ENCODE peak calls at places on chromosomes 12 and 14, in ten cellular contexts. Y is HepG2, R is uterus, L is Peyer's patch, Z is suprapubic skin, I is H54, E is sigmoid colon, V is spleen, N is gastrocnemius medialis, U is right lobe of liver. K is an unnamed sample.

GRCh38 chr14:89178802-89179201 is 238.2 kb downstream of the FOXN3 start:
- DNase-seq in N (no peak), U (no peak), V (no peak), R (no peak), I (no peak), L (no peak), Y (no peak), Z (no peak), E (no peak), K (no peak)

GRCh38 chr12:2397356-2398045 is 344.7 kb downstream of the CACNA1C start:
- DNase-seq in R (no peak), I (peak; percentile 84), Y (peak; percentile 11), U (no peak), E (no peak), Z (no peak), N (no peak), L (no peak), V (no peak), K (no peak)

GRCh38 chr12:21933656-21934055 is 7.6 kb downstream of the ABCC9 start:
- DNase-seq in Z (no peak), U (no peak), R (no peak), E (no peak), I (no peak), N (no peak), L (no peak), Y (no peak), V (no peak), K (no peak)

GRCh38 chr14:68405959-68406358 is 386.9 kb downstream of the ZFP36L1 start:
- DNase-seq in R (no peak), I (no peak), U (no peak), Y (no peak), V (no peak), L (no peak), Z (no peak), E (no peak), N (no peak), K (no peak)

GRCh38 chr12:49092086-49092815 is 2.4 kb downstream of the DHH start:
- DNase-seq in R (peak; percentile 66), Y (peak; percentile 51), N (no peak), U (peak; percentile 59), I (no peak), L (peak; percentile 44), E (no peak), V (peak; percentile 77), Z (no peak), K (peak; percentile 45)

GRCh38 chr12:24379038-24379437 is 429.6 kb upstream of the SOX5 start:
- DNase-seq in Z (no peak), V (no peak), N (no peak), R (no peak), E (no peak), L (no peak), U (no peak), I (no peak), Y (no peak), K (no peak)

GRCh38 chr12:121282072-121282742 is 14.3 kb downstream of the CAMKK2 start:
- DNase-seq in V (peak; percentile 14), U (peak; percentile 14), R (no peak), E (no peak), Y (no peak), Z (no peak), L (no peak), I (no peak), N (no peak), K (no peak)

GRCh38 chr12:93722179-93722578 is 45.0 kb downstream of the CRADD start:
- DNase-seq in I (no peak), Z (no peak), L (no peak), U (no peak), N (no peak), V (no peak), R (no peak), Y (no peak), E (no peak), K (no peak)

GRCh38 chr14:103317976-103318580 is 16.0 kb upstream of the EIF5 start:
- DNase-seq in U (no peak), V (no peak), L (no peak), E (no peak), Y (no peak), Z (no peak), N (no peak), R (no peak), I (no peak), K (no peak)

GRCh38 chr12:1915082-1915968 is 3.1 kb downstream of the CACNA2D4 start:
- DNase-seq in N (no peak), U (no peak), I (no peak), Y (no peak), Z (no peak), E (peak; percentile 48), L (peak; percentile 35), R (no peak), V (peak; percentile 71), K (peak; percentile 88)

GRCh38 chr14:22824711-22825359 is 4.9 kb upstream of the MRPL52 start:
- DNase-seq in U (no peak), Y (peak; percentile 85), N (no peak), I (peak; percentile 48), R (peak; percentile 81), Z (no peak), L (no peak), V (peak; percentile 72), E (peak; percentile 73), K (no peak)

GRCh38 chr12:68336754-68337343 is 4.7 kb upstream of the MDM1 start:
- DNase-seq in R (peak; percentile 37), Y (no peak), N (no peak), E (peak; percentile 76), L (no peak), V (no peak), I (no peak), U (no peak), Z (no peak), K (no peak)

GRCh38 chr12:130689408-130690405 is 26.4 kb downstream of the RIMBP2 start:
- DNase-seq in Y (no peak), Z (no peak), I (no peak), V (peak; percentile 57), L (no peak), R (no peak), U (no peak), E (no peak), N (no peak), K (no peak)

DNA sequence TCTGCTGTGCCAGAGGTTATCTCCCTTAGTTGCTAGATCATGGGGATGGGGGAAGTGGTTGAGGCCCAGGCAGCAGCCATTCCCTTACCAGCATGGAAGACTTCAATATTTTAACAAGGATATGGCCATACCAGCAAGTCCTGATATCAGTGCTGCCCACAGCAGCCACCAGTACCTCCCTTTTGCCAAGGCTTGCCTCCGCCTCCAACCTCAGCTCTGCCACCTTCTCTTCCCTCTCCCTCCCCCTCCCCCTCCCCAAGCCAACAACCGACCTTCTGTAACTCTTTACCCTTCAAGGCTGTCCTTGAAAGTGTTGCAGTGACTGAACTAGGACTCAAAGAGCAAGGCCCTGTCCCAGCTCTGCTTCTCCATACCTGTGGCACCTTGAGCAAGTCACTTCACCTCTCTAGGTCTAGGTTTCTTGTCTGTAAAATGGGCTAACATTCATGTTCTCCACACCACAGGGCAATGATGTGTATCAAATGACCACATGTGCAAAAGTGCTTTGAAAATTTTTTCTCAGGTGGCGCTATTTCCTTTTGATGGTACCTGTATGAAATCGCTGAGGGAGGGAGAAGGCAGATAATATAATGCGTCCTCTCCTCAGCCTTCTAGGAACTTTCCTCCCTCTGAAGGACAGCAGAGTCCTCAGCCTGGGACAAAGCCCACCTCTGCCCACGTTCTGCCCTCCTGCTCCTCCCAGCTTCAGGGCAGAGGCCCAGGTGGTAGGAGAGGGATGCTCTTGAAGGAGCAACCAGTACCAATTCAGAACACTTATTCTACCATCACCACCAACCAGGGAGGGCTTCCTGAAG is 14.7 kb downstream of the PLEKHG6 start:
- DNase-seq in L (no peak), I (no peak), U (no peak), V (no peak), Z (no peak), R (no peak), E (no peak), Y (no peak), N (no peak), K (no peak)
- TF ChIP-seq POLR2A in L (no peak), I (no peak), U (no peak), V (no peak), Z (no peak), R (no peak), E (no peak), Y (peak; percentile 22), N (no peak), K (no peak)

DNA sequence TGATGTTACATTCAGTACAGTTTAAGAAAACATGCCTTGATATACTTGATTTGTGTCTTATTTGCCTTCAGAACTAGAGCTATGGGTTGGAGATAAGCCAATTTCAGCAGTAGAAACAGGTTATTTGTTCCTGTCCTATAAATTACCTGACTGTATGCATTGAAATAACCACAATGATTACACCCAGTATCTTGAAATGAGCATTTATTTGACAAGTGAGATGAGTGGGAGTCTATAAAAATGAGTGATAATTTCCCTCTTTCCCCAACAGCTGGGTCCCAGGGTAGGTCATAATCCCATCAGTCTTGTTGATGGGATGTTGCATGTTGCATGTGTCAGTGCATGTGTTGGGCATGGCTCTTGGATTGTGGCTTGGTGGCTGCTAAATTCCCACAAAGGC is 3.7 kb downstream of the TAS2R42 start:
- DNase-seq in I (no peak), L (no peak), V (no peak), Z (no peak), N (no peak), E (no peak), Y (no peak), U (no peak), R (no peak), K (no peak)
- TF ChIP-seq POLR2A in I (no peak), L (no peak), V (no peak), Z (no peak), N (no peak), E (no peak), Y (no peak), U (no peak), R (no peak), K (no peak)

GRCh38 chr12:110403146-110403974 is at the start of gene ANAPC7:
- DNase-seq in L (peak; percentile 85), U (peak; percentile 92), N (peak; percentile 81), R (peak; percentile 89), Y (peak; percentile 85), Z (peak; percentile 95), E (peak; percentile 96), I (peak; percentile 69), V (peak; percentile 96), K (peak; percentile 93)

DNA sequence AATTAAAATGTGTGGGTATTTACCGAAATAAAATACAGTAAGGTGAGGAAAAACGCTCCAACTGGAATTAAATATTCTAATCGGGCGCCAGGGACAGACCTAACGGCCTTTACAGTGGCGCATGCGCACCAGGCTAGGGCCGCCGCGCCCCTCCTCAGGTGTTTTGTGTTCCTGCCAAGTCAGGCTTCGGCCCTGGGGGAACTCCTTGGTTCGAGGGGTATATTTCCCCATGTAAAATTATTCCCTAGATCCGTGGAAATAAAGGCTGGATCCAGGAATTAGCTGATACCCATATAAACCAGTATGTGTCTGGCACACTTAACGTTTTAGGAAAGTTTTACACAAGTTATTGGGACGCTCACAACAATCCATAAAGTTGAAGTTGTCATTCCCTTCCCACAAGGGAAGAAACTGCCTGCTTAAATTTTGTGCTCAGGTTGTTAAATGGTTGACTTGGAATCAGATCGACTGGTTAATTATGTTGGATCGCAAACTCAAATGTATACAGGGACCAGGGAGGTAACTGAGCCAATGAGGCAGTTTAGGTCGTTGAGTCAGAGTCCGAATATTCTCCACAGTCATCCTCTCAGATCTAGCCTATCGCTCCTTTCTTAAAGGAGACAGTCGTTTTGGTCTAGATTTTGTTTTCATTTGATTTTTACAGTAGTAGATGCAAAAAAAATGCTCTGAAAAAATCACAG is 617 bp upstream of the ANAPC7 start:
- DNase-seq in I (peak; percentile 35), L (peak; percentile 75), N (peak; percentile 34), R (peak; percentile 64), V (peak; percentile 93), U (peak; percentile 72), E (peak; percentile 82), Y (peak; percentile 68), Z (peak; percentile 75), K (peak; percentile 91)
- TF ChIP-seq POLR2A in I (no peak), L (no peak), N (no peak), R (no peak), V (no peak), U (no peak), E (no peak), Y (peak; percentile 46), Z (no peak), K (peak; percentile 10)

GRCh38 chr12:109093022-109093918 is at the start of gene ALKBH2:
- DNase-seq in R (peak; percentile 90), L (peak; percentile 92), U (peak; percentile 94), Z (peak; percentile 96), V (peak; percentile 99), Y (peak; percentile 85), N (peak; percentile 89), I (peak; percentile 89), E (peak; percentile 96), K (peak; percentile 95)
- TF ChIP-seq POLR2A in R (peak; percentile 49), L (peak; percentile 44), U (peak; percentile 77), Z (peak; percentile 34), V (no peak), Y (peak; percentile 92), N (peak; percentile 52), I (peak; percentile 55), E (no peak), K (peak; percentile 56)